ENCODE peak calls at places on chromosomes 5 and 9, in six cellular contexts. P, F, R, S, K and X are unnamed samples.

GRCh38 chr9:77013932-77014596 is 5.4 kb upstream of the FOXB2 start:
- DNase-seq in P (no peak), F (no peak), R (no peak), S (no peak), K (no peak), X (no peak)

GRCh38 chr9:16705121-16705604 is 165.3 kb downstream of the BNC2 start:
- DNase-seq in P (no peak), F (no peak), R (peak), S (peak), K (peak), X (no peak)

GRCh38 chr5:31470608-31471007 is 61.3 kb downstream of the DROSHA start:
- DNase-seq in P (no peak), F (no peak), R (no peak), S (no peak), K (peak), X (no peak)

GRCh38 chr9:88746744-88747398 is 211.9 kb downstream of the NXNL2 start:
- DNase-seq in P (no peak), F (no peak), R (no peak), S (no peak), K (no peak), X (no peak)

GRCh38 chr9:95648225-95648624 is 131.5 kb upstream of the PTCH1 start:
- DNase-seq in P (no peak), F (no peak), R (no peak), S (no peak), K (no peak), X (no peak)

GRCh38 chr5:134227259-134227658 is 1.4 kb upstream of the PPP2CA start:
- DNase-seq in P (no peak), F (peak), R (no peak), S (peak), K (peak), X (no peak)

GRCh38 chr5:178422400-178422775 is 167.8 kb downstream of the COL23A1 start:
- DNase-seq in P (no peak), F (no peak), R (no peak), S (no peak), K (no peak), X (no peak)

GRCh38 chr9:14306188-14306587 is 7.8 kb downstream of the NFIB start:
- DNase-seq in P (no peak), F (no peak), R (no peak), S (no peak), K (no peak), X (no peak)

GRCh38 chr5:38582662-38583061 is 26.2 kb upstream of the LIFR start:
- DNase-seq in P (no peak), F (no peak), R (no peak), S (no peak), K (no peak), X (no peak)

GRCh38 chr9:70484232-70485130 is 70.0 kb upstream of the KLF9 start:
- DNase-seq in P (no peak), F (no peak), R (peak), S (peak), K (no peak), X (peak)

GRCh38 chr9:92668746-92669526 is 995 bp downstream of the IPPK start:
- DNase-seq in P (no peak), F (no peak), R (no peak), S (peak), K (peak), X (no peak)

GRCh38 chr5:127785098-127785927 is 82.1 kb downstream of the CCDC192 start:
- DNase-seq in P (no peak), F (no peak), R (no peak), S (peak), K (no peak), X (no peak)

GRCh38 chr9:135711411-135711810 is 9.4 kb downstream of the KCNT1 start:
- DNase-seq in P (no peak), F (no peak), R (no peak), S (no peak), K (no peak), X (no peak)

GRCh38 chr5:180646289-180646962 is 3.0 kb downstream of the FLT4 start:
- DNase-seq in P (no peak), F (no peak), R (no peak), S (no peak), K (no peak), X (no peak)

GRCh38 chr5:38249286-38249685 is 9.1 kb upstream of the EGFLAM start:
- DNase-seq in P (no peak), F (no peak), R (no peak), S (peak), K (no peak), X (no peak)

GRCh38 chr9:6852243-6852963 is 94.6 kb downstream of the KDM4C start:
- DNase-seq in P (no peak), F (no peak), R (no peak), S (peak), K (no peak), X (no peak)

GRCh38 chr9:123960366-123960765 is 30.4 kb upstream of the DENND1A start:
- DNase-seq in P (no peak), F (no peak), R (no peak), S (no peak), K (no peak), X (no peak)

GRCh38 chr9:91496351-91496750 is 72.7 kb upstream of the NFIL3 start:
- DNase-seq in P (no peak), F (no peak), R (no peak), S (no peak), K (no peak), X (no peak)

GRCh38 chr5:113336975-113337374 is 97.8 kb downstream of the TSSK1B start:
- DNase-seq in P (no peak), F (no peak), R (no peak), S (peak), K (peak), X (no peak)

GRCh38 chr9:137602661-137603060 is 2.8 kb upstream of the ARRDC1 start:
- DNase-seq in P (no peak), F (no peak), R (no peak), S (no peak), K (no peak), X (no peak)

GRCh38 chr5:170501361-170501760 is 2.5 kb upstream of the KCNIP1 start:
- DNase-seq in P (no peak), F (no peak), R (no peak), S (no peak), K (no peak), X (no peak)

GRCh38 chr9:21709464-21710058 is 92.9 kb upstream of the MTAP start:
- DNase-seq in P (peak), F (no peak), R (peak), S (peak), K (no peak), X (no peak)

GRCh38 chr9:82757921-82758320 is 305.0 kb downstream of the RASEF start:
- DNase-seq in P (no peak), F (no peak), R (no peak), S (no peak), K (no peak), X (no peak)

GRCh38 chr5:43369651-43370050 is 42.5 kb downstream of the CCL28 start:
- DNase-seq in P (no peak), F (no peak), R (no peak), S (no peak), K (no peak), X (no peak)

GRCh38 chr5:176822041-176822425 is 11.7 kb downstream of the UNC5A start:
- DNase-seq in P (no peak), F (no peak), R (no peak), S (no peak), K (no peak), X (no peak)

GRCh38 chr5:122312670-122312988 is 592 bp downstream of the SNCAIP start:
- DNase-seq in P (no peak), F (peak), R (no peak), S (peak), K (peak), X (no peak)

GRCh38 chr9:131651160-131651559 is 88.7 kb downstream of the RAPGEF1 start:
- DNase-seq in P (no peak), F (no peak), R (no peak), S (no peak), K (no peak), X (no peak)

GRCh38 chr9:4796988-4797956 is 4.5 kb downstream of the RCL1 start:
- DNase-seq in P (no peak), F (no peak), R (peak), S (peak), K (no peak), X (no peak)

GRCh38 chr5:1231354-1231905 is 6.2 kb downstream of the SLC6A18 start:
- DNase-seq in P (no peak), F (no peak), R (no peak), S (no peak), K (no peak), X (no peak)

GRCh38 chr5:95937607-95938152 is 24.0 kb downstream of the ELL2 start:
- DNase-seq in P (no peak), F (no peak), R (no peak), S (no peak), K (no peak), X (no peak)